ENCODE peak calls at places on chromosome X, in six cellular contexts. T is GM12878, O is HCT116, L is SK-N-SH, Z is K562, F is HepG2. C is an unnamed sample. For H3K36me3, the result is how much of the 10 kb centered on the place peaks cover.

GRCh38 chrX:110407910-110408545 is 49.4 kb downstream of the RTL9 start:
- DNase-seq in F (peak), T (no peak), O (peak), Z (peak), L (peak), C (no peak)

GRCh38 chrX:8873102-8873501 is 71.9 kb upstream of the FAM9A start:
- DNase-seq in F (no peak), Z (no peak), T (no peak), O (no peak), L (no peak), C (no peak)

GRCh38 chrX:112857478-112857878 is 16.8 kb upstream of the AMOT start:
- DNase-seq in L (no peak), T (no peak), Z (no peak), F (no peak), O (no peak), C (no peak)

GRCh38 chrX:81957318-81957717 is 755.4 kb downstream of the SH3BGRL start:
- DNase-seq in T (no peak), Z (no peak), O (no peak), L (no peak), F (no peak), C (no peak)

GRCh38 chrX:121010218-121010617 is 24.7 kb upstream of the CT47A1 start:
- DNase-seq in F (peak), T (no peak), Z (no peak), O (no peak), L (no peak), C (no peak)

GRCh38 chrX:63686878-63687714 is 97.9 kb downstream of the ARHGEF9 start:
- DNase-seq in O (peak), L (peak), F (peak), Z (peak), T (peak), C (peak)

GRCh38 chrX:130771230-130771629 is 131.8 kb downstream of the ENOX2 start:
- DNase-seq in Z (no peak), F (no peak), T (no peak), L (no peak), O (no peak), C (no peak)

GRCh38 chrX:105006103-105006502 is 214.4 kb downstream of the TEX13A start:
- DNase-seq in F (no peak), T (no peak), O (no peak), Z (no peak), L (no peak), C (no peak)

GRCh38 chrX:37331546-37331945 is 17.6 kb upstream of the PRRG1 start:
- DNase-seq in O (no peak), L (no peak), F (no peak), T (no peak), Z (no peak), C (no peak)

GRCh38 chrX:56727531-56727930 is 1.5 kb upstream of the NBDY start:
- DNase-seq in Z (no peak), T (no peak), F (no peak), O (no peak), L (no peak), C (no peak)

GRCh38 chrX:12988797-12989196 is 13.9 kb downstream of the TMSB4X start:
- DNase-seq in O (peak), T (no peak), F (peak), L (no peak), Z (peak), C (no peak)

GRCh38 chrX:11888421-11888820 is 130.4 kb downstream of the MSL3 start:
- DNase-seq in T (no peak), Z (no peak), O (no peak), F (no peak), L (no peak), C (no peak)

GRCh38 chrX:138711399-138712347 is at the start of gene FGF13:
- DNase-seq in L (peak), T (no peak), Z (no peak), F (peak), O (no peak), C (peak)

GRCh38 chrX:110477593-110478228 is 119.1 kb downstream of the RTL9 start:
- DNase-seq in Z (no peak), F (no peak), L (no peak), O (no peak), T (no peak), C (no peak)

GRCh38 chrX:65920620-65921019 is 119.3 kb downstream of the VSIG4 start:
- DNase-seq in T (no peak), F (no peak), Z (no peak), O (no peak), L (no peak), C (no peak)

GRCh38 chrX:9286234-9286633 is 178.6 kb upstream of the TBL1X start:
- DNase-seq in F (no peak), L (no peak), Z (no peak), T (no peak), O (no peak), C (no peak)

GRCh38 chrX:100413231-100413630 is 3.2 kb upstream of the PCDH19 start:
- DNase-seq in O (no peak), Z (peak), F (peak), T (peak), L (peak), C (peak)

GRCh38 chrX:12919051-12919450 is 12.6 kb downstream of the TLR8 start:
- DNase-seq in O (no peak), L (no peak), T (no peak), F (no peak), Z (no peak), C (no peak)

GRCh38 chrX:20472148-20472547 is 205.4 kb upstream of the RPS6KA3 start:
- DNase-seq in L (no peak), F (no peak), T (no peak), O (no peak), Z (no peak), C (no peak)

GRCh38 chrX:11953615-11954014 is 184.7 kb upstream of the FRMPD4 start:
- DNase-seq in Z (no peak), T (no peak), L (no peak), F (no peak), O (no peak), C (peak)

GRCh38 chrX:95836517-95836916 is 848.1 kb upstream of the DIAPH2 start:
- DNase-seq in L (no peak), O (no peak), T (no peak), F (no peak), Z (no peak), C (no peak)

GRCh38 chrX:38578152-38578551 is 16.8 kb downstream of the TSPAN7 start:
- DNase-seq in T (no peak), F (peak), Z (no peak), O (no peak), L (no peak), C (no peak)

GRCh38 chrX:123835661-123836371 is 24.0 kb upstream of the XIAP start:
- DNase-seq in L (no peak), T (no peak), Z (no peak), O (peak), F (no peak), C (no peak)

GRCh38 chrX:116379854-116380253 is 56.6 kb upstream of the SLC6A14 start:
- DNase-seq in O (no peak), F (no peak), Z (no peak), L (no peak), T (no peak), C (no peak)

GRCh38 chrX:100484971-100485370 is 74.9 kb upstream of the PCDH19 start:
- DNase-seq in L (no peak), T (no peak), Z (no peak), O (no peak), F (no peak), C (peak)

GRCh38 chrX:133926809-133927208 is 58.6 kb downstream of the GPC3 start:
- DNase-seq in Z (no peak), F (no peak), T (no peak), L (no peak), O (no peak), C (no peak)

GRCh38 chrX:68511255-68511654 is 12.4 kb downstream of the YIPF6 start:
- DNase-seq in O (no peak), F (peak), T (no peak), Z (peak), L (peak), C (peak)

GRCh38 chrX:32893751-32894150 is 317.6 kb downstream of the DMD start:
- DNase-seq in F (no peak), L (no peak), T (no peak), Z (no peak), O (no peak), C (no peak)

GRCh38 chrX:12949205-12949926 is 25.5 kb upstream of the TMSB4X start:
- DNase-seq in T (peak), O (no peak), L (no peak), F (no peak), Z (no peak), C (no peak)

GRCh38 chrX:11040405-11040804 is 70.7 kb upstream of the HCCS start:
- DNase-seq in O (no peak), F (no peak), Z (no peak), L (no peak), T (no peak), C (no peak)

GRCh38 chrX:151722241-151722846 is 6.5 kb downstream of the FATE1 start:
- DNase-seq in F (peak), O (peak), L (peak), Z (peak), T (no peak), C (no peak)

DNA sequence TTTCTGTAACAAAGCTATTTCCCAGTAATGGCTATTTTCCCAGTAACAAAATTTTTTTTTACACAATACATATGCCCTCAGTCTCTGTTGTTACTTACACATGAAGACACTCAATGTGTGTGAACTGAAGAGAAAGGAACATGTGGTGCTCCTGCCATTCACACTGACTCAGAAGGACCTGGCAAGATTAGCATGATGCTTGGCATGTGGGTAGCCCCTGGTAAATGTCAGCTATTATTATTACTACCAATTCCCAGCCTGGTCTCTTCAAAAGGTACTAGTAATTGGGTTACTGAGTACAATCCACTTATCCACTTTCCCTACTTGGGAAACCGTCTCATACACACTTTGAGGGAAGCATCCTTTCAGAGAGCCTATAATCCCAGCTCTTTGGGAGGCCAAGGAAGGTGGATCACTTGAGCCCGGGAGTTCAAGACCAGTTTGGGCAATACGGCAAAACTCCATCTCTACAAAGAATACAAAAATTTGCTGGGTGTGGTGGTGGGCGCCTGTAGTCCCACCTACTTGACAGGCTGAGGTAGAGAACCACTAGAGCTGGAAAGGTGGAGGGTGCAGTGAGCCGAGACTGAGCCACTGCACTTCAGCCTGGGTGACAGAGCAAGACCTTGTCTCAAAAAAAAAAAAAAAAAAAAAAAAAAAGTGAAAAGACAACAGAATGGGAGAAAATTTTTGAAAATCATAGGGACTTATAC is 14.6 kb downstream of the RBBP7 start:
- DNase-seq in T (no peak), L (no peak), Z (no peak), O (no peak), F (no peak), C (no peak)
- H3K36me3 ChIP-seq in T (under half), L (half or more), Z (half or more), O (under half), F (under half), C (half or more)

GRCh38 chrX:118271770-118272169 is 74.1 kb upstream of the WDR44 start:
- DNase-seq in Z (no peak), T (no peak), F (no peak), O (no peak), L (peak), C (no peak)

GRCh38 chrX:118272237-118272636 is 73.7 kb upstream of the WDR44 start:
- DNase-seq in F (no peak), Z (no peak), O (no peak), T (no peak), L (no peak), C (no peak)
- TF ChIP-seq YY1 in F (no peak), Z (no peak), O (no peak), T (no peak), L (no peak), C (no peak)

DNA sequence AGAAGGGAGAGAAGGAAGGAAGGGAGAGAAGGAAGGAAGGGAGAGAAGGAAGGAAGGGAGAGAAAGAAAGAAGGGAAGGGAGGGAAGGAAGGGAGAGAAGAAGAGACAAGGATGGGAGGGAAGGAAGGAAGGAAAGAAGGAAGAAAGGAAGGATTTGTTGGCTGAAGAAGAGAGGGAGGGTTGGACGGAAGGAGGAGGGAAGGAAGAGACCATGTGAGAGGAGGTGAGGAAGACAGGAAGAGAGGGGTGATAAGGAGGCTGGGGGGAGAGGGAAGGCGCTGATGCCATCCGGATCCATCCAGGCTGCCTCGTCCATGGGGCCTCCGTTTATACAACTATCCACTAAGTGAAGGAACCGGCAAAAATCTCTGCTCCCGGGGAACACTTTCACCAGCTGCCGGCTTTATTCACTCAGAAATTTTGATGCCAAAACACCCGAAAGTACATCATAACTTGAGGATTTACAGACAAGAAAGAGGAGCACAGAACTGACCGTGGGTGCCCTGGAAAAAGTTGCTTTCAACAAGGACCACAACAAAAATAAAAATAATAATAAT is 14.9 kb downstream of the DHRSX start:
- DNase-seq in O (no peak), T (no peak), L (no peak), Z (no peak), F (no peak), C (no peak)
- H3K36me3 ChIP-seq in O (under half), T (under half), L (under half), Z (under half), F (half or more), C (half or more)

GRCh38 chrX:48848847-48849246 is 13.4 kb upstream of the PCSK1N start:
- DNase-seq in O (no peak), L (no peak), F (no peak), T (no peak), Z (no peak), C (no peak)
- TF ChIP-seq YY1 in O (no peak), L (no peak), F (no peak), T (no peak), Z (no peak), C (no peak)

DNA sequence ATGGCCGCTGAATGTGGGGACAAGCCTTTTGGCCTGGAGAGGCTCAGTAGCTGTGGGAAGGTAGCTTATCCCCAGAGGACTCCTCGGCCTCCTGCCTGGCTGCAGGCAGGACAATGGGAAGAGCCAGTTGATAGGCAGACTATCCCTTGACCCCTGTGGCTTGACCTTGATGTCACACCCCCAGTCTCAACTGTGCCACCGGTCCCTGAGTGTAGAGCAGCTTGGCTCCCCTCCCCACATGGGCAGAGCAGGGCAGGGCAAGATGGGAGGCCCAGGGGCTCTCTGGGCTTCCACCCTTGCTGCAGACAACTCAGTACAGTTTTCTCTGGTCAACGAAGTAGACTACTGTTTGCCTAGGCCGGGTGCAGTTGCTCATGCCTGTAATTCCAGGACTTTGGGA is 25.7 kb downstream of the SYAP1 start:
- DNase-seq in O (no peak), L (no peak), Z (no peak), F (no peak), T (no peak), C (no peak)
- H3K36me3 ChIP-seq in O (under half), L (half or more), Z (half or more), F (under half), T (under half), C (half or more)

GRCh38 chrX:21944136-21944615 is 3.7 kb downstream of the SMS start:
- DNase-seq in F (no peak), L (no peak), O (no peak), T (no peak), Z (no peak), C (no peak)
- TF ChIP-seq YY1 in F (no peak), L (no peak), O (no peak), T (no peak), Z (no peak), C (no peak)

DNA sequence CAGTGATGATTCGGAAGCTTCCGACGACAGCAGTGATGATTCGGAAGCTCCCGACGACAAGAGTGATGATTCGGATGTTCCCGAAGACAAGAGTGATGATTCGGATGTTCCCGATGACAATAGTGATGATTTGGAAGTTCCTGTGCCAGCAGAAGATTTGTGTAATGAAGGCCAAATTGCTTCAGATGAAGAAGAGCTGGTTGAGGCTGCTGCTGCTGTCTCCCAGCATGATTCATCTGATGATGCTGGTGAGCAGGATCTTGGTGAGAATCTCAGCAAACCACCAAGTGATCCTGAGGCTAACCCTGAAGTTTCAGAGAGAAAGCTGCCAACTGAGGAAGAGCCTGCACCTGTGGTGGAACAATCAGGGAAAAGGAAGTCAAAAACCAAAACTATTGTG is 14.2 kb downstream of the CXCR3 start:
- DNase-seq in L (no peak), T (no peak), F (no peak), Z (no peak), O (no peak), C (no peak)
- H3K36me3 ChIP-seq in L (under half), T (under half), F (under half), Z (under half), O (under half), C (under half)

DNA sequence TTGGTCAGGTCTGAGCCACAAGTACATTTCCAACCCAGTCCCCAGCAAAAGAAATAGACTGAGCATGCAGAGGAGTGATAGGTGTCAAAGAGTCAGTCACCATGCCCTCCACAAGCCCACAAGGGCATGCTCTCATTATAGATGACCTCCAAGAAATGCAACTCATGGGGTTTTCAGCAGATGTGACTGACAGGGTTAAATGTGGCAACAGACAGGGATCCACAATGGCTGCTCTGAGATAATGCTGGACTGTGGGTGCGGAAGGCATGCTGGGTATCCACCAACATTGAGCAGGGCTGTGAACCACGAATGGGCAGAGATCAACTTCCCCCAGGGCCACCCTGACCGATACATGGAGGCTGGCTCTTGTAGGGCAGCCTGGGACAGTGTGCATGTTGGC is 115.8 kb downstream of the BCOR start:
- DNase-seq in O (no peak), T (no peak), F (no peak), L (no peak), Z (no peak), C (no peak)
- TF ChIP-seq YY1 in O (no peak), T (no peak), F (no peak), L (no peak), Z (no peak), C (no peak)